ENCODE peak calls at places on chromosomes 7 and 10, in seven cellular contexts. T is gastrocnemius medialis, L is left lung, X is trophoblast cell, G is A549, W is kidney, F is OCI-LY7. M is an unnamed sample. For H3K4me1, the result is how much of the 10 kb centered on the place peaks cover.

GRCh38 chr7:46391215-46391614 is 470.1 kb upstream of the IGFBP3 start:
- DNase-seq in G (no peak), W (no peak), F (no peak), X (peak), L (no peak), T (peak), M (no peak)

GRCh38 chr7:107879400-107880035 is 11.5 kb upstream of the DLD start:
- DNase-seq in T (no peak), L (no peak), F (peak), X (no peak), G (peak), W (no peak), M (no peak)

GRCh38 chr10:95964786-95965185 is 57.0 kb downstream of the CC2D2B start:
- DNase-seq in X (no peak), T (no peak), F (no peak), W (no peak), L (no peak), G (no peak), M (no peak)

GRCh38 chr7:5591547-5591899 is 167.9 kb upstream of the TNRC18 start:
- DNase-seq in X (peak), F (no peak), T (no peak), L (peak), G (peak), W (peak), M (no peak)

GRCh38 chr7:149430197-149430596 is 30.7 kb downstream of the ZNF777 start:
- DNase-seq in L (no peak), X (no peak), T (no peak), F (no peak), W (no peak), G (no peak), M (no peak)

GRCh38 chr7:151271699-151272355 is 23.3 kb upstream of the SMARCD3 start:
- DNase-seq in G (peak), X (peak), W (peak), T (peak), F (peak), L (peak), M (no peak)

GRCh38 chr7:130699686-130700085 is 13.3 kb upstream of the TSGA13 start:
- DNase-seq in F (no peak), W (no peak), T (no peak), X (no peak), L (no peak), G (peak), M (no peak)

GRCh38 chr7:50594136-50594535 is 28.9 kb upstream of the DDC start:
- DNase-seq in X (no peak), F (no peak), T (no peak), L (no peak), G (no peak), W (no peak), M (no peak)

GRCh38 chr10:113058175-113058961 is 108.3 kb downstream of the TCF7L2 start:
- DNase-seq in F (no peak), X (no peak), G (peak), L (no peak), T (no peak), W (no peak), M (no peak)

GRCh38 chr7:73741600-73741999 is 3.0 kb upstream of the ABHD11 start:
- DNase-seq in W (no peak), L (no peak), F (peak), G (no peak), X (peak), T (no peak), M (no peak)

GRCh38 chr7:17632401-17632800 is 307.9 kb downstream of the SNX13 start:
- DNase-seq in G (no peak), X (no peak), F (no peak), L (no peak), W (no peak), T (no peak), M (no peak)

GRCh38 chr7:108448777-108449576 is 7.3 kb downstream of the NRCAM start:
- DNase-seq in G (no peak), X (no peak), T (no peak), L (no peak), F (no peak), W (no peak), M (no peak)

GRCh38 chr7:70736715-70737460 is 395.1 kb upstream of the GALNT17 start:
- DNase-seq in T (no peak), W (no peak), F (no peak), X (no peak), G (no peak), L (no peak), M (no peak)

GRCh38 chr10:89237849-89238248 is 13.7 kb downstream of the LIPA start:
- DNase-seq in W (no peak), L (no peak), G (no peak), F (no peak), X (no peak), T (no peak), M (no peak)

GRCh38 chr7:116786791-116787443 is 75.5 kb upstream of the CAPZA2 start:
- DNase-seq in W (no peak), X (no peak), T (no peak), F (peak), G (peak), L (no peak), M (no peak)

GRCh38 chr10:89954787-89955566 is 253.6 kb downstream of the KIF20B start:
- DNase-seq in F (peak), G (no peak), L (no peak), W (no peak), T (no peak), X (no peak), M (no peak)

GRCh38 chr7:79620291-79620690 is 166.8 kb upstream of the MAGI2 start:
- DNase-seq in X (no peak), F (no peak), T (no peak), G (no peak), L (no peak), W (no peak), M (no peak)

GRCh38 chr10:132549416-132549815 is 11.8 kb downstream of the INPP5A start:
- DNase-seq in X (no peak), L (no peak), T (no peak), F (no peak), G (no peak), W (peak), M (peak)
- H3K4me1 ChIP-seq in X (under half), L (half or more), T (under half), F (half or more), G (under half), W (under half), M (under half)

DNA sequence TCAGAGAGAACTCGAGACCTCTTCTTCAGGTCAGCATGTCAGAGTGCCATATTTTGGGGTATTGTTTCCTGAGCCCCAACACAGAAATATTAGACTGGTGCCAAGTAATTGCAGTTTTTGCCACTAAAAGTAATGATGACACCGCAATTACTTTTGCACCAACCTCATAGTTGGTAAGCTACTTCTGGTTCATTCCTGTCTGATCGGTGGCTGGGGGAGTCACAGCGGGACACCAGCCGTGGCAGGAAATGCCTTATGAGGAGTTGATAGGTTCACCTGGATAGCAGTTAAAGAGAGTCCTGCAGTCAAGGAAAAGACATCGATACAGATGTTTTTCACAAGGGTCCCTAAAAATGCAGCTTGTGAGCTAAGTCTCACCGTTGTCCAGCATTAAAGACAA is 23.9 kb upstream of the ATP6V0A4 start:
- DNase-seq in T (no peak), W (no peak), G (no peak), F (no peak), X (no peak), L (no peak), M (no peak)
- H3K4me1 ChIP-seq in T (under half), W (under half), G (under half), F (under half), X (under half), L (under half), M (under half)

GRCh38 chr10:62054408-62054807 is 152.9 kb downstream of the ARID5B start:
- DNase-seq in L (no peak), W (no peak), T (no peak), F (no peak), X (no peak), G (no peak), M (no peak)

GRCh38 chr10:62053860-62054259 is 152.4 kb downstream of the ARID5B start:
- DNase-seq in W (no peak), X (no peak), T (no peak), G (no peak), F (no peak), L (no peak), M (no peak)

GRCh38 chr10:62056660-62057059 is 155.2 kb downstream of the ARID5B start:
- DNase-seq in L (no peak), T (no peak), W (no peak), X (no peak), F (no peak), G (no peak), M (no peak)

GRCh38 chr10:62056219-62056618 is 154.7 kb downstream of the ARID5B start:
- DNase-seq in X (no peak), L (no peak), G (no peak), F (no peak), W (no peak), T (no peak), M (no peak)

GRCh38 chr10:62054825-62055224 is 153.3 kb downstream of the ARID5B start:
- DNase-seq in G (no peak), X (no peak), T (no peak), L (no peak), W (no peak), F (no peak), M (no peak)
- H3K4me1 ChIP-seq in G (under half), X (under half), T (half or more), L (half or more), W (under half), F (under half), M (half or more)

GRCh38 chr7:36205844-36206243 is 52.8 kb downstream of the EEPD1 start:
- DNase-seq in L (no peak), G (no peak), W (no peak), F (no peak), X (no peak), T (no peak), M (no peak)
- H3K4me1 ChIP-seq in L (under half), G (half or more), W (under half), F (under half), X (under half), T (half or more), M (under half)

GRCh38 chr7:27151945-27152815 is at the start of gene HOXA3:
- DNase-seq in X (no peak), G (no peak), T (peak), F (no peak), W (peak), L (peak), M (peak)
- H3K4me1 ChIP-seq in X (under half), G (under half), T (under half), F (half or more), W (under half), L (half or more), M (under half)

GRCh38 chr10:22626784-22627183 is 87.6 kb downstream of the PIP4K2A start:
- DNase-seq in G (no peak), X (no peak), W (no peak), L (no peak), F (no peak), T (no peak), M (no peak)
- H3K4me1 ChIP-seq in G (half or more), X (under half), W (under half), L (half or more), F (under half), T (under half), M (half or more)

M was measured in upper lobe of right lung.